ENCODE peak calls at places on chromosomes 5 and 9, in four cellular contexts. N is HepG2, H is K562, Y is GM12878. T is an unnamed sample.

GRCh38 chr9:124964604-124965003 is 23.7 kb upstream of the GOLGA1 start:
- DNase-seq in N (no peak), H (no peak), Y (no peak), T (no peak)

GRCh38 chr5:592158-592557 is 20.0 kb upstream of the CEP72 start:
- DNase-seq in N (no peak), H (no peak), Y (no peak), T (no peak)

GRCh38 chr5:35771321-35771720 is 85.4 kb upstream of the IL7R start:
- DNase-seq in N (no peak), H (no peak), Y (no peak), T (no peak)

GRCh38 chr9:12817702-12818101 is 42.9 kb downstream of the LURAP1L start:
- DNase-seq in N (peak; percentile 76), H (no peak), Y (no peak), T (peak; percentile 95)

GRCh38 chr9:99778308-99778707 is 43.4 kb upstream of the NR4A3 start:
- DNase-seq in N (no peak), H (peak; percentile 13), Y (no peak), T (peak; percentile 27)

GRCh38 chr9:30815585-30815984 is 1568.9 kb upstream of the ACO1 start:
- DNase-seq in N (no peak), H (no peak), Y (no peak), T (no peak)

GRCh38 chr9:112299514-112299913 is 33.9 kb downstream of the PTBP3 start:
- DNase-seq in N (peak; percentile 40), H (no peak), Y (no peak), T (peak; percentile 61)

GRCh38 chr5:138843789-138844461 is 31.2 kb downstream of the LRRTM2 start:
- DNase-seq in N (no peak), H (no peak), Y (no peak), T (no peak)

GRCh38 chr9:33676746-33677505 is 118.4 kb upstream of the PRSS3 start:
- DNase-seq in N (no peak), H (peak; percentile 37), Y (no peak), T (peak; percentile 29)

GRCh38 chr5:172144931-172145869 is 42.8 kb downstream of the STK10 start:
- DNase-seq in N (no peak), H (peak; percentile 25), Y (no peak), T (no peak)

GRCh38 chr5:74885170-74885569 is 19.0 kb upstream of the FAM169A start:
- DNase-seq in N (peak; percentile 39), H (no peak), Y (no peak), T (no peak)

GRCh38 chr5:107104774-107105050 is 566.0 kb downstream of the EFNA5 start:
- DNase-seq in N (no peak), H (no peak), Y (peak; percentile 28), T (peak; percentile 44)

GRCh38 chr5:54862036-54862435 is 123.4 kb downstream of the ESM1 start:
- DNase-seq in N (no peak), H (peak; percentile 34), Y (no peak), T (no peak)

GRCh38 chr9:31210982-31211570 is 1173.4 kb upstream of the ACO1 start:
- DNase-seq in N (no peak), H (no peak), Y (peak; percentile 1), T (no peak)

GRCh38 chr5:39158127-39158593 is 61.2 kb downstream of the FYB1 start:
- DNase-seq in N (no peak), H (peak; percentile 45), Y (no peak), T (no peak)

GRCh38 chr9:2726620-2727335 is 9.5 kb downstream of the KCNV2 start:
- DNase-seq in N (no peak), H (no peak), Y (no peak), T (no peak)

GRCh38 chr5:143106175-143106574 is 297.3 kb downstream of the NR3C1 start:
- DNase-seq in N (peak; percentile 80), H (no peak), Y (no peak), T (peak; percentile 40)

GRCh38 chr9:119974026-119974425 is 604.8 kb upstream of the BRINP1 start:
- DNase-seq in N (peak; percentile 37), H (no peak), Y (no peak), T (no peak)

GRCh38 chr9:125472926-125473701 is 211.5 kb downstream of the GAPVD1 start:
- DNase-seq in N (peak; percentile 76), H (peak; percentile 66), Y (no peak), T (no peak)

GRCh38 chr5:14492341-14492964 is 89.1 kb upstream of the OTULINL start:
- DNase-seq in N (no peak), H (no peak), Y (no peak), T (no peak)

GRCh38 chr9:36092509-36093215 is 43.9 kb upstream of the GLIPR2 start:
- DNase-seq in N (no peak), H (no peak), Y (peak; percentile 65), T (no peak)

GRCh38 chr5:9059920-9060691 is 485.8 kb downstream of the SEMA5A start:
- DNase-seq in N (no peak), H (no peak), Y (no peak), T (no peak)

GRCh38 chr9:99818439-99818992 is 3.2 kb upstream of the NR4A3 start:
- DNase-seq in N (no peak), H (no peak), Y (no peak), T (no peak)

GRCh38 chr5:446864-447263 is 3.9 kb downstream of the EXOC3 start:
- DNase-seq in N (peak; percentile 42), H (no peak), Y (no peak), T (peak; percentile 72)

GRCh38 chr9:119224431-119224830 is 144.8 kb downstream of the BRINP1 start:
- DNase-seq in N (no peak), H (no peak), Y (no peak), T (no peak)

GRCh38 chr9:3507395-3508077 is 18.3 kb downstream of the RFX3 start:
- DNase-seq in N (no peak), H (no peak), Y (no peak), T (no peak)

GRCh38 chr5:171956870-171957501 is 49.5 kb downstream of the FBXW11 start:
- DNase-seq in N (no peak), H (no peak), Y (no peak), T (no peak)

GRCh38 chr5:140267559-140268018 is 35.3 kb downstream of the PFDN1 start:
- DNase-seq in N (no peak), H (no peak), Y (no peak), T (no peak)

GRCh38 chr9:128102861-128103588 is 24.5 kb downstream of the PTGES2 start:
- DNase-seq in N (peak; percentile 94), H (no peak), Y (no peak), T (no peak)

GRCh38 chr5:134370306-134370870 is 981 bp upstream of the UBE2B start:
- DNase-seq in N (no peak), H (no peak), Y (no peak), T (no peak)

DNA sequence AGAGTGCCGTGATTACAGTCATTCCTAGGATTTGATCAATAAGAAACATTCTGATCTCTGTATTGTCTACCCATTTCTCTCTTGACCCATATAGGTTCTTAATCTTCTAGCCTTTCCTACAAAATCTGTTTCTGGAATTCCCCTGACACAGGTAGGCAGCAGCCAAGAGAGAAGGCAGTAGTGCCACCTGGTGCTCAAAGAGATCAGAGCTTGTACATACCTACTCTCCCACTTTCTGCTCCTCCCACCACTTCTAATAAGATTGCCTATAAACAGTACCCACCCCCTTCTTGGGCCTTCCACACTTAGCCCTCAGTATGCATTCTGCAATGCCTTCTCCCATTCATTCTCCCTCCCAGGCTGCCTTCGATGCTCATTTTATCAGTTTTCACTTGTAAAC is 117.4 kb upstream of the RORB start:
- DNase-seq in N (peak; percentile 40), H (no peak), Y (no peak), T (peak; percentile 45)
- TF ChIP-seq BHLHE40 in N (no peak), H (no peak), Y (no peak), T (no peak)

DNA sequence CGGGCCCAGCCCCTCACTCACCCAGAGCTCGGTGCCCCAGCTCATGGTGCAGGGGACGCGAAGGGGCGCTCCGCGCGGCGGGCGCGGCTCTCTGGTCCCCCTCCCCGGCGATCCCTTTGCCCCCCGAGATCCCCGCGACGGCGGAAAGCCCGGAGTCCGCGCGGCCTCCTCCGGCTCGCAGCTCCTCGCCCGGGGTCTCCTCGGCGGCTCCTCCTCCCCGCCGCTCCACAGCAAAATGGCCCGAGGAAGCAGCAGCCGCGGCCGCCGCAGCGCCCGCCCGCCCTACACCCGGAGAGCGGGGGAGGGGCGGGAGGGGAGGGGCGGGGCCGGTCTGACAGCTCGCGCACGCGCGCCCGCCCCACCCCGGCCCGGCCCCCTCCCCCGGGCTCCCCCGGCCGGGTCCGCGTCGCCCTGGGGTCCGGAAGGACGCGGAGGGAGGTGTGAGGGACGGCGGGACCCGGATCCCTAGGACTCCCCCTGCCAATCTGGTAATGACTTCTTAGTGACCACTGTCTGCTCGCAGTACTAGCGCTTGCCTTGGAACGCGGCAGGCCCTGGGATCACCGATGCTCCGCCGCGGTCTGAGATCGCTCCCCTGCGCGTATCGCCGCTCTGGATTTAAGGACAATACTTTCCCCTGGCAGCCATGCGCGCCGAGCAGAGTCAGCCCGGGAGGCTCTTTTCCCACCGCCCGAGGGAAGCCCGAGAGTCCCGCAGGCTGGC is at the start of gene FNBP1:
- DNase-seq in N (peak; percentile 56), H (peak; percentile 94), Y (no peak), T (peak; percentile 83)
- TF ChIP-seq ESRRA in N (no peak), H (no peak), Y (no peak), T (no peak)

GRCh38 chr5:168756517-168757391 is 177.6 kb upstream of the PANK3 start:
- DNase-seq in N (no peak), H (no peak), Y (no peak), T (no peak)
- TF ChIP-seq BHLHE40 in N (no peak), H (no peak), Y (no peak), T (no peak)

DNA sequence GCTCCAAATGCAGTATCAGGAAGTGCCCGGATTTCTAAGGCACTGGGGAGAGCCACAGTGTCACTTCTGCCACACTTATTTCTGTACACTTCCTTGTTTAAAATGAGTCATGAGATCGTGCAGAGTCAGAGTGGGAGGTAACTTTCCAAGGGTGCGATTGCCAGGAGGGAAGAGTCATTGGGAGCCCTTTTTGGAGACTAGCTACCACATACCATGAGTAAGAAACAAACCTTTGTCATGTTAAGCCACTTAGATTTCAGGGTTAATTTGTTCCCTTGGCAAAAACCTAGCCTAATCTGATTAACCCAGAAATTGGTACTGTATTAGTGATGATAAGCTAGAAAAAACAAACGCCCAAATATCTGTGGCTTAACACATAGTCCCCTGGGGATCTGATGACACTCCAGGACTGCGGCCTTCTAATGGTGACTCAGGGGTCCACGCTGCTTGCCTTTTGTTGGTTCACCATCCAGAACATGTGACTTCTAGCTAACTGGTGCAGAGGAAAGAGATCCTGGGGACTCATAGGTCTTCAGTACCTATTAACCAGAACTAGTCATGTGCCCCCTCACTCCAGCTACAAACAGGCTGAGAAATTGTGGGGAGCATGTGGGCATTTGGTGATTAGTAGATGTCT is 48.6 kb upstream of the TLE1 start:
- DNase-seq in N (peak; percentile 6), H (no peak), Y (no peak), T (peak; percentile 89)
- TF ChIP-seq ESRRA in N (no peak), H (no peak), Y (no peak), T (no peak)

DNA sequence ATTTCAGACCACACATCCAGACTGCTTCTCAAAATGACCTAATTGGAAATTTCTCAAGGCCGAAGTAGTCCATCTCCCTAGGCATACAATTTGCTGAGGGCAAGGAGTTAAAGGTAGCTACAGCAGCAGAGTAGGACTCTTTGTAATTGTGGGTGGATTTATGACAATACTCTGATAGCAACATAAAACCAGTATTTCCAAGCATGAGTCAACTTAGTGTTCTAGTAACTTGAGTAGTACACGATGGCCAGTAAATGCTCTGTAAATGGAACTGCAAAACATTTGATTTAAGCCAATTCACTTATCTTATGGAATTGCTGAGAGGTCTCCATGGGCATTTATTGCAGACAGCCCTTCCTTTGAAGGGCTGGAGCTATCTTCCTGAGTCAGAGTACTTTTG is 352.2 kb downstream of the PLK2 start:
- DNase-seq in N (no peak), H (no peak), Y (no peak), T (no peak)
- TF ChIP-seq BHLHE40 in N (no peak), H (no peak), Y (no peak), T (no peak)

GRCh38 chr5:151249280-151249679 is 3.7 kb upstream of the GM2A start:
- DNase-seq in N (no peak), H (no peak), Y (no peak), T (no peak)
- TF ChIP-seq ESRRA in N (no peak), H (no peak), Y (no peak), T (no peak)